ENCODE peak calls at places on chromosomes 11 and 22, in nine cellular contexts. L is right atrium auricular region; Q is fibroblast of lung; N is DND-41; P is endodermal cell; A is IMR-90; I is A549; Z is CD8-positive, alpha-beta T cell; F is AG04450. D is an unnamed sample.

GRCh38 chr22:26658671-26659478 is 1.5 kb downstream of the MIAT start:
- DNase-seq in N (peak), A (peak), P (peak), Z (peak), F (peak), Q (peak), L (no peak), I (peak), D (no peak)

GRCh38 chr11:81959341-81959740 is 774.3 kb downstream of the FAM181B start:
- DNase-seq in P (peak), Z (no peak), A (no peak), L (no peak), F (no peak), Q (no peak), N (no peak), I (no peak), D (no peak)

GRCh38 chr22:32175751-32176644 is 16.9 kb upstream of the C22orf42 start:
- DNase-seq in P (peak), I (no peak), Q (no peak), Z (no peak), F (no peak), N (no peak), A (no peak), L (peak), D (no peak)

GRCh38 chr11:32531528-32531927 is 52.1 kb upstream of the EIF3M start:
- DNase-seq in Z (no peak), A (peak), P (no peak), L (no peak), I (no peak), N (no peak), F (no peak), Q (peak), D (no peak)

GRCh38 chr11:93169950-93170561 is 27.7 kb downstream of the SLC36A4 start:
- DNase-seq in L (no peak), F (peak), I (no peak), A (peak), Q (peak), Z (no peak), P (no peak), N (no peak), D (no peak)

GRCh38 chr11:34791725-34792124 is 124.5 kb downstream of the APIP start:
- DNase-seq in L (no peak), Q (no peak), F (no peak), A (no peak), Z (no peak), P (no peak), N (no peak), I (no peak), D (no peak)

GRCh38 chr11:117673561-117673960 is 123.5 kb downstream of the DSCAML1 start:
- DNase-seq in F (no peak), Z (no peak), N (no peak), A (no peak), P (no peak), I (no peak), L (no peak), Q (no peak), D (no peak)

GRCh38 chr11:64032050-64032449 is 3.7 kb upstream of the FLRT1 start:
- DNase-seq in P (no peak), Z (no peak), A (peak), I (no peak), Q (no peak), N (no peak), F (no peak), L (no peak), D (no peak)

GRCh38 chr22:22710719-22711531 is 66.5 kb downstream of the GGTLC2 start:
- DNase-seq in F (no peak), I (peak), P (peak), N (peak), Z (peak), L (peak), A (peak), Q (no peak), D (peak)

GRCh38 chr11:109957601-109958000 is 135.6 kb upstream of the ZC3H12C start:
- DNase-seq in Q (peak), F (no peak), N (no peak), I (no peak), Z (no peak), L (no peak), P (no peak), A (peak), D (no peak)

GRCh38 chr11:10540546-10540914 is 457 bp downstream of the RNF141 start:
- DNase-seq in N (no peak), F (no peak), L (no peak), I (no peak), P (no peak), Z (no peak), Q (peak), A (peak), D (no peak)

GRCh38 chr11:6650980-6651379 is 4.6 kb downstream of the DCHS1 start:
- DNase-seq in Q (no peak), Z (peak), A (peak), I (no peak), P (no peak), N (no peak), L (no peak), F (no peak), D (no peak)

GRCh38 chr11:57779275-57779674 is 17.7 kb downstream of the CTNND1 start:
- DNase-seq in N (no peak), A (peak), F (no peak), Q (no peak), Z (no peak), L (no peak), I (peak), P (peak), D (no peak)

GRCh38 chr22:43827926-43828710 is 16.0 kb upstream of the EFCAB6 start:
- DNase-seq in P (peak), I (no peak), N (no peak), A (no peak), Q (no peak), L (no peak), F (no peak), Z (no peak), D (peak)

GRCh38 chr11:75554258-75555022 is 7.6 kb upstream of the SERPINH1 start:
- DNase-seq in Z (no peak), N (peak), L (peak), A (peak), F (peak), I (no peak), Q (peak), P (peak), D (peak)

GRCh38 chr11:85766801-85767200 is 44.1 kb downstream of the SYTL2 start:
- DNase-seq in Q (peak), N (no peak), F (no peak), Z (no peak), P (no peak), L (no peak), I (no peak), A (peak), D (no peak)

GRCh38 chr22:36374603-36375024 is 13.2 kb downstream of the MYH9 start:
- DNase-seq in L (no peak), Z (peak), N (no peak), Q (no peak), F (no peak), P (peak), A (peak), I (no peak), D (no peak)

GRCh38 chr11:35237860-35238715 is 99.1 kb downstream of the CD44 start:
- DNase-seq in P (peak), Z (peak), I (no peak), A (no peak), F (no peak), Q (peak), L (no peak), N (peak), D (no peak)

GRCh38 chr11:66015936-66016792 is 4.4 kb downstream of the CST6 start:
- DNase-seq in Z (no peak), F (no peak), A (no peak), I (no peak), Q (no peak), P (no peak), N (no peak), L (no peak), D (no peak)

GRCh38 chr11:70270877-70271634 is 566 bp downstream of the PPFIA1 start:
- DNase-seq in A (peak), P (peak), F (peak), N (peak), I (peak), L (no peak), Q (peak), Z (peak), D (no peak)

GRCh38 chr11:73538381-73538872 is 59.5 kb downstream of the FAM168A start:
- DNase-seq in F (no peak), L (no peak), A (no peak), P (no peak), Q (no peak), Z (no peak), I (no peak), N (peak), D (no peak)

GRCh38 chr11:74639533-74639932 is 47.2 kb downstream of the POLD3 start:
- DNase-seq in Z (no peak), L (no peak), N (no peak), F (no peak), Q (no peak), A (no peak), I (no peak), P (no peak), D (no peak)

GRCh38 chr11:44814881-44815592 is 88.3 kb downstream of the TSPAN18 start:
- DNase-seq in P (no peak), A (peak), I (no peak), Q (peak), L (no peak), N (no peak), F (no peak), Z (no peak), D (no peak)

GRCh38 chr11:123742334-123742733 is 874 bp upstream of the ZNF202 start:
- DNase-seq in Q (no peak), F (no peak), Z (no peak), A (no peak), P (peak), N (no peak), L (no peak), I (no peak), D (no peak)

GRCh38 chr11:87659807-87660206 is 515.4 kb downstream of the RAB38 start:
- DNase-seq in F (no peak), Z (no peak), Q (no peak), I (no peak), N (no peak), A (no peak), L (no peak), P (no peak), D (no peak)

DNA sequence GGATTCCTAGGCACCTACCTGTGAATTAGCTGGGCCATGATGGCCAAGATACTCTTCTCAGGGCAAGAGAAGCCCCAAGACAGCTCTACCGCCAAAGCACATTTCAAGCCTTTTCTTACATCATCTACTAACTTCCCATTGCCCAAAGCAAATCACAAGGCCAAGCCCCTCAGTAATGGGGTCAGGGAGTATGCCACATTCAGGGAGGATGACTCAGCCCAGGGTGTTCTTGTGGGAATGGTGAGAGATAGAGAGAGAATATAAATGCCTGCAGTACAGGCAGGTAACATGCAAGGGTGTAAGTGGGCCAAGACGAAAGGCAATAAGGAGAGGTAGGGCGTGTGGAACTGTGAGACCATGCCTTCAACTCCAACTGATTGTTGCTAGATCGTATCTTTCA is 162.5 kb upstream of the ISX start:
- DNase-seq in A (no peak), Q (no peak), Z (no peak), N (no peak), F (no peak), P (no peak), I (no peak), L (no peak), D (no peak)
- H3K27ac ChIP-seq in A (no peak), Q (no peak), Z (no peak), N (no peak), F (no peak), P (no peak), I (no peak), L (no peak), D (no peak)

GRCh38 chr11:126035718-126036117 is 26.9 kb downstream of the CDON start:
- DNase-seq in Q (no peak), L (no peak), N (no peak), I (no peak), P (no peak), F (no peak), Z (no peak), A (no peak), D (no peak)

GRCh38 chr11:126034880-126035279 is 27.8 kb downstream of the CDON start:
- DNase-seq in N (no peak), Z (no peak), L (no peak), I (no peak), F (no peak), P (no peak), Q (no peak), A (no peak), D (no peak)

GRCh38 chr11:126032374-126032773 is 30.3 kb downstream of the CDON start:
- DNase-seq in Z (no peak), A (no peak), F (no peak), N (no peak), Q (no peak), L (no peak), P (no peak), I (no peak), D (no peak)

GRCh38 chr11:126029805-126030204 is 32.9 kb downstream of the CDON start:
- DNase-seq in Z (no peak), I (no peak), F (no peak), P (no peak), A (no peak), Q (no peak), L (no peak), N (no peak), D (no peak)

GRCh38 chr11:126034026-126034822 is 28.4 kb downstream of the CDON start:
- DNase-seq in Z (no peak), F (no peak), L (no peak), I (no peak), Q (no peak), P (no peak), N (no peak), A (no peak), D (no peak)
- H3K4me3 ChIP-seq in Z (no peak), F (no peak), L (no peak), I (no peak), Q (no peak), P (peak), N (no peak), A (no peak), D (no peak)

DNA sequence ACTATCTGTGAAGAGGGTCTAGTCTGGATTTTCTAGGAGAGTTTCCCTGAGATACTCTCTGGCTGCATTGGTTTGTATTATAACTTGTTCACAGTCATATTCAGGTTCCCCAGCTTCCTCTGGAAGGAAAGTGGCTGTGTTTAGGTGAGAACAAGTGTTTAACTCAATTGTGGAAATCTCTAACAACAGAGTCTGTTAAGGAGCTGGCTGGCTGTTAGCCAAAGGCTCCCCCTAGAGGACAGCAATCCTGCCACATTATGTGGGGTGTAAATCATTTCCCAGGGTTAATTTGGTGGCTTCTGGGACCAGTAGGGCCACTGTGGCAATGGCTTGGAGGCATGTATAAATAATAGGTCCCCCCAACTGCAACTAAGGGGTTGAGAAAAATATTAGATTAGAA is 18.4 kb downstream of the MS4A6E start:
- DNase-seq in A (no peak), N (peak), I (no peak), Q (no peak), Z (peak), L (no peak), F (no peak), P (peak), D (no peak)
- TF ChIP-seq CTCF in A (peak), N (peak), I (no peak), Q (peak), Z (no peak), L (no peak), F (no peak), P (peak), D (no peak)

GRCh38 chr11:67484847-67485311 is 2.1 kb downstream of the AIP start:
- DNase-seq in N (peak), Q (no peak), L (no peak), P (peak), A (no peak), Z (peak), I (no peak), F (no peak), D (no peak)

GRCh38 chr11:67482736-67483497 is at the start of gene AIP:
- DNase-seq in F (peak), N (peak), Z (peak), I (peak), Q (peak), L (peak), A (peak), P (peak), D (peak)

GRCh38 chr11:67482275-67482735 is 521 bp upstream of the AIP start:
- DNase-seq in Q (no peak), F (no peak), I (no peak), Z (no peak), A (no peak), L (no peak), P (no peak), N (peak), D (peak)

GRCh38 chr11:67483498-67483798 is 622 bp downstream of the AIP start:
- DNase-seq in F (no peak), A (no peak), L (no peak), Z (no peak), I (no peak), P (no peak), N (no peak), Q (no peak), D (no peak)

DNA sequence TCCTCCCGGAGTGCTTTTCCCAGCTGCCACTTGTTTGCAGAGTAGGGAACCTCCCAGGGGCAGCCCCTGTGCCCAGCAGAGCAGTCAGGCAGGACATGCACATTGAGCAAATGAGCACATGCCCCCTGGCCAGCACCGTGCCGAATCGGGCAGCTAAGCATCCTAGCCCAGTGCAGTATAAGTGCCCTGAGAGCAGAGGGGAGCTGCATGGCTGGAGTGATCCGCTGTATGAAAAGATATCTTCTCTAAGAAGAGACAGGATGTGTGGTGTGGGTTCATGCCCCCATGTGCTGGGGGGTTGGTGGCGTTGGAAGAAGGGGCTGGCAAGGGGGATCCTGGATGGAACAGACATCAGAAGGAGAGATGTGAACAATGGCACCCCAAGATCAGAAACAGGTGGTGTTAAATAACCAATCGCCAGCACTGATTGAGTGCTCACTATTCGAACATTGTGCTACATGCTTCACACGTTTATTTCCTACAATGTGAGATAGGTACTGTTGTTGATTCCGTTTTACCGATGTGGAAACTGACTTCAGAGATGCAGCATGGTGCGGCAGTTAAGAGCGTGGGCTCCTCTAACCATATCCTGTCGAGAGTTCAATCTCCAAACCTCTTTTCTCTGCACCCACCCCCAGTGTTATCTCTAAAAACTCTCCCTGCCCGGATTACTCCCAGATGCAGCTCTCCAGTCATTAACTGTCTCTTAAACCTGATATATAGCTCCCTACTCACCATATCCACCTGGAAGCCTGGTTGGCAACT is 1.3 kb downstream of the AIP start:
- DNase-seq in A (no peak), I (no peak), F (no peak), N (peak), P (peak), Z (peak), Q (no peak), L (no peak), D (peak)
- H3K27ac ChIP-seq in A (no peak), I (no peak), F (no peak), N (peak), P (no peak), Z (peak), Q (no peak), L (peak), D (peak)

GRCh38 chr11:101949846-101950245 is 33.5 kb upstream of the ANGPTL5 start:
- DNase-seq in N (no peak), I (no peak), P (no peak), A (no peak), Z (no peak), F (no peak), Q (no peak), L (no peak), D (no peak)
- H3K4me3 ChIP-seq in N (no peak), I (no peak), P (no peak), A (no peak), Z (no peak), F (no peak), Q (no peak), L (no peak), D (no peak)

GRCh38 chr11:67281552-67282150 is 7.5 kb upstream of the ANKRD13D start:
- DNase-seq in P (no peak), F (no peak), N (no peak), I (no peak), Z (no peak), Q (no peak), L (no peak), A (no peak), D (no peak)
- TF ChIP-seq CTCF in P (no peak), F (no peak), N (peak), I (no peak), Z (no peak), Q (no peak), L (no peak), A (no peak), D (no peak)

DNA sequence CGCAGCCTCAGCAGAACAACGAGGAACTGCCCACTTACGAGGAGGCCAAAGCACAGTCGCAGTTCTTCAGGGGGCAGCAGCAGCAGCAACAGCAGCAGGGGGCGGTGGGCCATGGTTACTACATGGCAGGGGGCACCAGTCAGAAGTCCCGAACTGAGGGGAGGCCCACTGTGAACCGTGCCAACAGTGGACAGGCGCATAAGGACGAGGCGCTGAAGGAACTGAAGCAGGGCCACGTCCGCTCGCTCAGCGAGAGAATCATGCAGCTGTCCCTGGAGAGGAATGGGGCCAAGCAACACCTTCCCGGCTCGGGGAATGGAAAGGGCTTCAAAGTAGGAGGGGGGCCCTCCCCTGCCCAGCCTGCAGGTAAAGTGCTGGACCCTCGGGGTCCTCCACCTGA is 31.6 kb downstream of the AMOTL1 start:
- DNase-seq in L (no peak), Q (no peak), I (no peak), F (no peak), A (no peak), N (no peak), P (no peak), Z (no peak), D (no peak)
- H3K27ac ChIP-seq in L (peak), Q (no peak), I (no peak), F (no peak), A (no peak), N (no peak), P (no peak), Z (no peak), D (no peak)

DNA sequence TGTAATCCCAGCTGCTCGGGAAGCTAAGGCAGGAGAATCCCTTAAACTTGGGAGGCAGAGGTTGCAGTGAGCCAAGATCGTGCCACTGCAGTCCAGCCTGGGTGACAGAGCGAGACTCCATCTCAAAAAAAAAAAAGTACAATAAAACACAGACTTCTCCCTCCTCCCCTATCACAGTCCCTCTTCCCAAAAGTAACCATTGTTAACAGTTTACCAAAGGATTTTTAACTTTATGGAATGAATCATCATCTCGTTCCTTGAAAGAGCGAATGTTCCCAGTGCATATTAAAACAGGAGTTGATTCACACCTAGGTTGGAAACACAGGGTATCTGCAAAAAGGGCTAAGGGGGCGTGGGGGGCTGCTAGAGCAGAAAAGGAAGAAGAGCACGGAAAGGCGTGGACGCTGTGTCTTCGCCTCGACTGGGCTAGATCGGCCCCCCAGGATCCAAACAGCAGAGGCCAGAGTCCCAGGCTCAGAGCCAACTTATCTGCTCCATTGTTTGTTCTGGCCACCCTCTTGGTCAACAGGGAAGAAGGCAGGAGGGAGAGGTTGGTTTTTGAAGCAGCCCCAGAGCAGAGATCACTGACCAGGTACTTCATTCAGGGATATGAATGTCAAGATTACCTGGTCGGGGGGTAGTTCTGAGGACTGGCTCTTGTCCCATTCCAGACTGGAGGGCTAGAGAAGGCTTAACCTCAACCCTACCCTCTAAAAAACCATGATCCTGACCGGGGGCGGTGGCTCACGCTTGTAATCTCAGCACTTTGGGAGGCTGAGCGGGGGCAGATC is 2.1 kb upstream of the AHNAK start:
- DNase-seq in L (no peak), P (no peak), Z (no peak), F (no peak), Q (no peak), I (peak), N (no peak), A (no peak), D (no peak)
- H3K4me3 ChIP-seq in L (no peak), P (peak), Z (no peak), F (no peak), Q (no peak), I (no peak), N (no peak), A (no peak), D (peak)